ENCODE peak calls at places on chromosomes 12 and 14, in five cellular contexts. G is GM23338, Q is WTC11, J is epithelial cell of proximal tubule, A is HL-60. T is an unnamed sample.

GRCh38 chr14:59208224-59208814 is 19.9 kb downstream of the DAAM1 start:
- DNase-seq in G (no peak), Q (no peak), J (no peak), A (no peak), T (no peak)

GRCh38 chr14:52051861-52052260 is 17.0 kb downstream of the NID2 start:
- DNase-seq in G (no peak), Q (no peak), J (no peak), A (no peak), T (no peak)

GRCh38 chr12:71405884-71406283 is 33.7 kb upstream of the LGR5 start:
- DNase-seq in G (no peak), Q (no peak), J (no peak), A (no peak), T (no peak)

GRCh38 chr12:121789233-121789781 is 4.2 kb downstream of the RHOF start:
- DNase-seq in G (no peak), Q (no peak), J (no peak), A (peak), T (no peak)

GRCh38 chr12:50696931-50697330 is 67.0 kb upstream of the ATF1 start:
- DNase-seq in G (no peak), Q (no peak), J (no peak), A (no peak), T (no peak)

GRCh38 chr14:36208690-36209278 is 32.3 kb upstream of the PTCSC3 start:
- DNase-seq in G (no peak), Q (no peak), J (no peak), A (no peak), T (no peak)

GRCh38 chr12:94712852-94713545 is 62.6 kb upstream of the TMCC3 start:
- DNase-seq in G (no peak), Q (no peak), J (no peak), A (no peak), T (no peak)

GRCh38 chr12:5473076-5473475 is 41.2 kb downstream of the NTF3 start:
- DNase-seq in G (no peak), Q (no peak), J (no peak), A (no peak), T (no peak)

GRCh38 chr14:63770187-63770807 is 42.4 kb upstream of the SGPP1 start:
- DNase-seq in G (peak), Q (no peak), J (no peak), A (peak), T (peak)

GRCh38 chr12:7787574-7788315 is 1.5 kb upstream of the NANOG start:
- DNase-seq in G (peak), Q (peak), J (no peak), A (no peak), T (no peak)

GRCh38 chr12:132393991-132394949 is 64.9 kb upstream of the GALNT9 start:
- DNase-seq in G (no peak), Q (no peak), J (no peak), A (no peak), T (no peak)

GRCh38 chr14:22547309-22547947 is 41.6 kb downstream of the DAD1 start:
- DNase-seq in G (no peak), Q (no peak), J (no peak), A (no peak), T (no peak)

GRCh38 chr14:66088661-66089060 is 397.5 kb upstream of the CCDC196 start:
- DNase-seq in G (no peak), Q (no peak), J (no peak), A (no peak), T (no peak)

GRCh38 chr12:52870361-52871290 is 21.8 kb upstream of the KRT78 start:
- DNase-seq in G (peak), Q (peak), J (no peak), A (peak), T (peak)

GRCh38 chr12:29273178-29273843 is 107.7 kb downstream of the ERGIC2 start:
- DNase-seq in G (peak), Q (peak), J (no peak), A (no peak), T (no peak)

GRCh38 chr12:59874781-59875180 is 279.0 kb downstream of the SLC16A7 start:
- DNase-seq in G (peak), Q (no peak), J (no peak), A (no peak), T (no peak)

GRCh38 chr14:52840916-52841315 is 49.5 kb upstream of the GNPNAT1 start:
- DNase-seq in G (no peak), Q (no peak), J (no peak), A (no peak), T (peak)

GRCh38 chr14:21106191-21106505 is 5.3 kb downstream of the TMEM253 start:
- DNase-seq in G (no peak), Q (no peak), J (no peak), A (peak), T (no peak)

GRCh38 chr12:58616618-58617017 is 303.7 kb downstream of the LRIG3 start:
- DNase-seq in G (no peak), Q (no peak), J (no peak), A (no peak), T (no peak)

GRCh38 chr14:77026930-77027537 is 1.5 kb downstream of the IRF2BPL start:
- DNase-seq in G (peak), Q (peak), J (no peak), A (no peak), T (peak)

GRCh38 chr12:28851781-28852180 is 297.3 kb upstream of the FAR2 start:
- DNase-seq in G (no peak), Q (no peak), J (no peak), A (no peak), T (no peak)

GRCh38 chr14:84483072-84483410 is 1046.9 kb upstream of the FLRT2 start:
- DNase-seq in G (no peak), Q (no peak), J (no peak), A (no peak), T (no peak)

GRCh38 chr14:25231006-25231405 is 181.1 kb upstream of the STXBP6 start:
- DNase-seq in G (no peak), Q (no peak), J (no peak), A (no peak), T (no peak)

GRCh38 chr12:95838125-95838524 is 20.6 kb upstream of the SNRPF start:
- DNase-seq in G (no peak), Q (no peak), J (no peak), A (peak), T (no peak)

GRCh38 chr14:79483989-79484388 is 727.3 kb downstream of the DIO2 start:
- DNase-seq in G (peak), Q (peak), J (no peak), A (no peak), T (no peak)

GRCh38 chr12:12979731-12980259 is 20.3 kb downstream of the HEBP1 start:
- DNase-seq in G (peak), Q (no peak), J (peak), A (no peak), T (no peak)

GRCh38 chr12:103495783-103496456 is at the start of gene C12orf42:
- DNase-seq in G (peak), Q (peak), J (no peak), A (no peak), T (peak)

GRCh38 chr12:71665109-71665476 is 992 bp downstream of the THAP2 start:
- DNase-seq in G (no peak), Q (no peak), J (no peak), A (no peak), T (no peak)

GRCh38 chr14:69606258-69606657 is 5.1 kb upstream of the SUSD6 start:
- DNase-seq in G (no peak), Q (no peak), J (no peak), A (no peak), T (no peak)

GRCh38 chr12:46389130-46389616 is 16.6 kb upstream of the SLC38A2 start:
- DNase-seq in G (no peak), Q (no peak), J (no peak), A (no peak), T (no peak)

GRCh38 chr12:130424858-130425697 is 87.4 kb downstream of the PIWIL1 start:
- DNase-seq in G (no peak), Q (no peak), J (no peak), A (no peak), T (no peak)

GRCh38 chr12:42779186-42779859 is 189.8 kb upstream of the PRICKLE1 start:
- DNase-seq in G (no peak), Q (no peak), J (no peak), A (no peak), T (no peak)

GRCh38 chr12:13666806-13667205 is 314.6 kb downstream of the GRIN2B start:
- DNase-seq in G (no peak), Q (no peak), J (no peak), A (no peak), T (no peak)

GRCh38 chr12:10363922-10364838 is 25.7 kb downstream of the KLRK1 start:
- DNase-seq in G (no peak), Q (no peak), J (no peak), A (peak), T (peak)

GRCh38 chr14:74610199-74610865 is 1.7 kb downstream of the LTBP2 start:
- DNase-seq in G (no peak), Q (no peak), J (no peak), A (no peak), T (no peak)

GRCh38 chr14:39467889-39468524 is 35.8 kb upstream of the FBXO33 start:
- DNase-seq in G (peak), Q (peak), J (peak), A (peak), T (no peak)

GRCh38 chr12:49334681-49335080 is 2.3 kb downstream of the C1QL4 start:
- DNase-seq in G (no peak), Q (no peak), J (no peak), A (no peak), T (no peak)

GRCh38 chr14:32372154-32372553 is 43.1 kb downstream of the AKAP6 start:
- DNase-seq in G (no peak), Q (no peak), J (peak), A (no peak), T (no peak)

GRCh38 chr14:106134901-106135300 is 608.5 kb downstream of the TMEM121 start:
- DNase-seq in G (no peak), Q (no peak), J (no peak), A (no peak), T (no peak)

DNA sequence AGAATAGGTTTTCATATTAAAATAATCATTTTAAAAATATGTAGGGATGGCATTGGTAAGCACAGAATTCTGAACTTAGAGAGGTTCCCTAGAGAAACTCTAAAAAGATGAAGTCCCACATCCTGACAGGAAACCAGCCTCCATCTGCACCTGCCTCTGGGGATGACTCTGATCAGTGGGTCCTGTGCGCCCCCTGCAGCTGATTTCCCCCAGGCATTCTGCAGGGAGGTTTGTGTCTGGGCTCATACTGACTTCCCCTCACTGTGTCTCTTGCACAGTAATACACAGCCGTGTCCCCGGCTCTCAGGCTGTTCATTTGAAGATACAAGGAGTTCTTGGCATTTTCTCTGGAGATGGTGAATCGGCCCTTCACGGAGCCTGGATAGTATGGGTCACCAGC is 602.9 kb downstream of the TMEM121 start:
- DNase-seq in G (no peak), Q (no peak), J (no peak), A (peak), T (no peak)
- TF ChIP-seq CTCF in G (no peak), Q (no peak), J (no peak), A (no peak), T (peak)

DNA sequence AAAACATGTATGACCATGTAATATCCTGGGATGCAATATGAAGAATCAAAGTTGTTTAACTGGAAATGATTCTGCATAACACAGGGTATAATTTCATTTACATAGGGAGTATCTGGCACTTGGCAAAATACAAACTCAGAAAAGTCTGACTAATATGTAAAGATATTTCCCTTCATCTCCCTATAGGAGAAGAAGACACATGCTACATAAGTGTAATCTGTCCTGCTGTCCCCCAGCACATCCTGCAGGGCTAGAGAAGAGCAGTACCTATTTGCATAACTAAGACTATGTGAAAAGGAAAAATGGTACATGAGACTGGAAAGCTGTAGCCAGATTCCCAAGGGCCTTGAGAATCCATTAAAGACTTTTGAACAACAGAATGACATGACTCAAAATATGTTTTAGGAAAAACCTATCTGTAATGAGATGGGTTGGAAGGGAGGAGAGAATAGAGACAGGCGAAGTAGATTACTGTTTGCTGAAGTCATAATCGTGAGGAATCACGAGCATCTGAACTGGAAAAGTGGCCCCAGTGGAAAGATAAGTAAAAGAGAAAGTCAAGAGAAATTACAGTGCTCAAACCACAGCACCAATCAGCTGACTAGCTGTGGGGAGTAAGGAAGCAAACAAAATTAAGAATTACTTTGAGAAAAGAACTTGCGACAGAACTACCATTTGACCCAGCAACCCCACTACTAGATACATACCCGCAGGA is 155.1 kb upstream of the HMGA2 start:
- DNase-seq in G (no peak), Q (no peak), J (no peak), A (no peak), T (no peak)
- TF ChIP-seq CTCF in G (no peak), Q (no peak), J (no peak), A (no peak), T (no peak)

GRCh38 chr12:62191747-62192485 is 68.3 kb upstream of the USP15 start:
- DNase-seq in G (peak), Q (peak), J (peak), A (no peak), T (peak)

GRCh38 chr12:62194616-62195015 is 65.6 kb upstream of the USP15 start:
- DNase-seq in G (no peak), Q (no peak), J (no peak), A (no peak), T (no peak)

GRCh38 chr12:62190921-62191746 is 69.1 kb upstream of the USP15 start:
- DNase-seq in G (peak), Q (peak), J (no peak), A (no peak), T (peak)

GRCh38 chr12:62194031-62194430 is 66.2 kb upstream of the USP15 start:
- DNase-seq in G (no peak), Q (no peak), J (no peak), A (no peak), T (no peak)

DNA sequence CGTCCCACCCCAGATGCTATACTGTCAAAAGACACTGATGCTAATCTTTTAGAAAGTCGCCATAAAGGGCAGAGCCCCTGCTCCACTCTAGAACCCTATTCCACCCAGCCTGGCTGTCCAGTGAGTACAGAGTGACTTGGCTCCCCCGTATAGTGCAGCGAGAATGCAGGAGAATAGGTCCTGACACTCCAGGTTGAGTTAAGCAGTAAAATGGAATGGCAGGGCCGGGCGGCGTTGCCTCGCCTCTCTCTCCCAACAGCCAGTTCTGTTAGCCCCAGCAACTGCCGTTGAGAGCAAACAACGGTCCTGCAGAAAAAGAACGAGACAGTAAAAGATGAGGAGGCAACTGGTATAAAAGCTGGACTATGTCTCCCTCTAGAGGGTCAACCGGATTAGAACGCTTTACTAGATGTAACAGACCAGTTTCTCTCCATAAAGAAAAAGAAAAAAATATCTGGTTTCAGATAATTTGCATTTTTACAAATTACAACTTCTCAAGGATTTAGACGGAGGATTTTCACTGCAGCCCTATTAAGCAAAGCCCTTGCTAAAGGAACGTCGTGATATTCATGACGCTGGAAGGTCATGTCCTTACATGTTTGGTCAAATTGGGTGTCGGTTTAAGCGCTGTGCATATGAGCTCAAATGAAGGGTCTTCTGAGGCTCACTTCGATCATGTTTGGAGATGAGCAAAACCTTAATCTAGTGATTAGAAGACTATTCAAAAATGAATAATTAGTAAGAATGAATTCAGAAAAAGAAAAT is 67.5 kb upstream of the USP15 start:
- DNase-seq in G (peak), Q (peak), J (peak), A (peak), T (peak)
- TF ChIP-seq CTCF in G (peak), Q (peak), J (peak), A (peak), T (peak)

DNA sequence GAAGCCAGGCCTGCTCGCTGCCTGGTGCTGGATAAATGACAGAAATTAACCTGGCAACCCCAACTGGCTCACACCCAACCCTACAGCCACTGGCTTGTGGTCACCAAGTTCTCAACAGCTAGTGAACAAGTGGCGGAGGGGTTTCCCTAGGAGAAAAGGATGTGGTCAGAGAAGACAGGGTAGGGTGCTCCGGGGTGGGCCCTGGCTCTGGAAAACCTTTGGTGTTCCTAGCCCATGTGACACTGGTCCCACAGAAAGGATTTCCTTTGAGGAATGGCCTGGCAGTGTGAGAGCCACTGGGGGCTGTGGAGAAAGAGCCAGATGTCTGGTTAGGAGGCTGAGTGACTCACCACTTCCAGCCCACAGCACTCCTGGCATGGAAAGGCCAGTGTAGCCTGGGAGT is 8.7 kb downstream of the SYNE3 start:
- DNase-seq in G (no peak), Q (no peak), J (no peak), A (peak), T (no peak)
- TF ChIP-seq CTCF in G (no peak), Q (no peak), J (no peak), A (no peak), T (no peak)

DNA sequence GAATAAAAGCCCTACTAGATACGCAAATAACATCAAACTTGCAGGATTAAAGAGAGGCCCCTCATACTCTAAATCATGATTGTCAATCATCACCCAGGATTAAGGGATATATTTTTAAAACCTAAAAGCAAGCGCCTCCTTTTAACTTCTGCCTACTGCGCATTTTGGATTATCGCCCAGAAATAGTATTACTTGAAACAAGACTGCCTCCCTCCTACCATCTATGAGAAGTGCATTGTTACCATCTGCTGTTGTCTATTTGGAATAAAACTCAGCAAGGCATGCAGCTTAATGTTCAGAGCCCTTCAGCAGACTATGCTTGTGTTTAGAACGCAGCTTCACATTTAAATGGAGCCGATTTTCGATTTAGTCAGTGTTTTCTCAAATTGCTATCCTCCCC is 79.6 kb downstream of the EXOC5 start:
- DNase-seq in G (peak), Q (no peak), J (no peak), A (no peak), T (no peak)
- TF ChIP-seq CTCF in G (peak), Q (no peak), J (peak), A (no peak), T (no peak)

GRCh38 chr14:102509744-102510615 is at the start of gene ANKRD9:
- DNase-seq in G (peak), Q (peak), J (peak), A (peak), T (peak)
- TF ChIP-seq CTCF in G (no peak), Q (no peak), J (no peak), A (no peak), T (no peak)

GRCh38 chr14:80850197-80850814 is 91.2 kb downstream of the CEP128 start:
- DNase-seq in G (peak), Q (no peak), J (peak), A (no peak), T (peak)
- TF ChIP-seq CTCF in G (peak), Q (peak), J (no peak), A (no peak), T (peak)

DNA sequence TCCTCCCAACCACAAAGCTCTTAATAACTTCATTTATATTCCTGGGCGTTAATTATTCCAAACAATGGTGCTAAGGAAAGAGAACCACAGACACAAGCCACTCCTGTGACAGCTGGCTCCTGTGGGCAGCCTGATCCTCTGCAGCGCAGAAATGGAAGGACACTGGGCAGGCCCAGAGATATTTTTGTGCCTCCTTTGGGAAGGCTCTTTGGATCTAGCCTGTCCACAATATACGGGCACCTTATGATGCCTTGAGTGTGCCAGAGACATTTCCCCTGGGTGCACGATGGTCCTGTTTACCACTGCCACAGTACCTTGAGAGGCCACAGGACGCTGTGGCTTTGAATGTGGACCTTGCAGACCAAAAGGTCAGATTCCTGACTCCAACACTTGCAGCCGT is 2.1 kb downstream of the ASB2 start:
- DNase-seq in G (no peak), Q (no peak), J (no peak), A (no peak), T (no peak)
- TF ChIP-seq CTCF in G (no peak), Q (no peak), J (no peak), A (no peak), T (no peak)

GRCh38 chr14:105248368-105249174 is at the start of gene BTBD6:
- DNase-seq in G (peak), Q (peak), J (peak), A (peak), T (peak)
- TF ChIP-seq CTCF in G (no peak), Q (no peak), J (no peak), A (no peak), T (peak)